ENCODE peak calls at places on chromosomes 2 and 18, in ten cellular contexts. One of them, this sample, is unnamed.

GRCh38 chr2:109269956-109270757 is 141.2 kb downstream of the SH3RF3 start:
- DNase-seq in left ventricle myocardium inferior: no peak
- DNase-seq in HL-60: no peak
- DNase-seq in mammary epithelial cell: no peak
- DNase-seq in fibroblast of lung: no peak
- DNase-seq in heart left ventricle: no peak
- DNase-seq in kidney epithelial cell: peak; percentile 44
- DNase-seq in cardiac muscle cell: no peak
- DNase-seq in astrocyte of the spinal cord: no peak
- DNase-seq in fibroblast of pulmonary artery: no peak
- DNase-seq in this sample: no peak

GRCh38 chr2:98870516-98871158 is 65.4 kb downstream of the CRACDL start:
- DNase-seq in kidney epithelial cell: no peak
- DNase-seq in left ventricle myocardium inferior: no peak
- DNase-seq in mammary epithelial cell: no peak
- DNase-seq in cardiac muscle cell: no peak
- DNase-seq in fibroblast of lung: no peak
- DNase-seq in heart left ventricle: no peak
- DNase-seq in astrocyte of the spinal cord: no peak
- DNase-seq in fibroblast of pulmonary artery: no peak
- DNase-seq in HL-60: no peak
- DNase-seq in this sample: no peak

GRCh38 chr2:46990231-46990588 is 74.6 kb upstream of the MCFD2 start:
- DNase-seq in heart left ventricle: no peak
- DNase-seq in fibroblast of pulmonary artery: no peak
- DNase-seq in cardiac muscle cell: no peak
- DNase-seq in HL-60: no peak
- DNase-seq in left ventricle myocardium inferior: no peak
- DNase-seq in mammary epithelial cell: no peak
- DNase-seq in kidney epithelial cell: no peak
- DNase-seq in astrocyte of the spinal cord: no peak
- DNase-seq in fibroblast of lung: no peak
- DNase-seq in this sample: no peak

GRCh38 chr2:95049088-95049955 is 23.8 kb downstream of the MAL start:
- DNase-seq in HL-60: no peak
- DNase-seq in fibroblast of pulmonary artery: no peak
- DNase-seq in mammary epithelial cell: no peak
- DNase-seq in astrocyte of the spinal cord: no peak
- DNase-seq in heart left ventricle: no peak
- DNase-seq in left ventricle myocardium inferior: no peak
- DNase-seq in fibroblast of lung: no peak
- DNase-seq in kidney epithelial cell: no peak
- DNase-seq in cardiac muscle cell: no peak
- DNase-seq in this sample: no peak

GRCh38 chr2:68429311-68429826 is 37.7 kb downstream of the FBXO48 start:
- DNase-seq in HL-60: no peak
- DNase-seq in heart left ventricle: no peak
- DNase-seq in fibroblast of pulmonary artery: peak; percentile 27
- DNase-seq in cardiac muscle cell: no peak
- DNase-seq in mammary epithelial cell: no peak
- DNase-seq in astrocyte of the spinal cord: no peak
- DNase-seq in kidney epithelial cell: no peak
- DNase-seq in fibroblast of lung: peak; percentile 36
- DNase-seq in left ventricle myocardium inferior: no peak
- DNase-seq in this sample: no peak

GRCh38 chr2:72605836-72606442 is 219.9 kb downstream of the EXOC6B start:
- DNase-seq in left ventricle myocardium inferior: no peak
- DNase-seq in HL-60: no peak
- DNase-seq in fibroblast of pulmonary artery: peak; percentile 48
- DNase-seq in fibroblast of lung: peak; percentile 47
- DNase-seq in heart left ventricle: no peak
- DNase-seq in astrocyte of the spinal cord: peak; percentile 25
- DNase-seq in cardiac muscle cell: peak; percentile 12
- DNase-seq in mammary epithelial cell: no peak
- DNase-seq in kidney epithelial cell: no peak
- DNase-seq in this sample: no peak

GRCh38 chr2:203532957-203533695 is 2.0 kb downstream of the RAPH1 start:
- DNase-seq in fibroblast of lung: peak; percentile 47
- DNase-seq in left ventricle myocardium inferior: no peak
- DNase-seq in HL-60: no peak
- DNase-seq in kidney epithelial cell: no peak
- DNase-seq in mammary epithelial cell: peak; percentile 17
- DNase-seq in heart left ventricle: peak; percentile 42
- DNase-seq in astrocyte of the spinal cord: peak; percentile 62
- DNase-seq in fibroblast of pulmonary artery: peak; percentile 74
- DNase-seq in cardiac muscle cell: peak; percentile 9
- DNase-seq in this sample: peak; percentile 16

GRCh38 chr2:220034356-220035121 is 407.1 kb downstream of the SLC4A3 start:
- DNase-seq in heart left ventricle: no peak
- DNase-seq in fibroblast of pulmonary artery: peak; percentile 67
- DNase-seq in cardiac muscle cell: no peak
- DNase-seq in kidney epithelial cell: peak; percentile 49
- DNase-seq in astrocyte of the spinal cord: peak; percentile 60
- DNase-seq in mammary epithelial cell: peak; percentile 37
- DNase-seq in HL-60: no peak
- DNase-seq in left ventricle myocardium inferior: no peak
- DNase-seq in fibroblast of lung: peak; percentile 32
- DNase-seq in this sample: no peak

GRCh38 chr2:208406474-208407451 is at the start of gene PTH2R:
- DNase-seq in astrocyte of the spinal cord: no peak
- DNase-seq in fibroblast of lung: peak; percentile 5
- DNase-seq in left ventricle myocardium inferior: no peak
- DNase-seq in mammary epithelial cell: no peak
- DNase-seq in HL-60: no peak
- DNase-seq in kidney epithelial cell: no peak
- DNase-seq in fibroblast of pulmonary artery: no peak
- DNase-seq in heart left ventricle: no peak
- DNase-seq in cardiac muscle cell: peak; percentile 66
- DNase-seq in this sample: no peak

GRCh38 chr18:30675072-30675471 is 367.5 kb downstream of the DSC3 start:
- DNase-seq in cardiac muscle cell: no peak
- DNase-seq in left ventricle myocardium inferior: no peak
- DNase-seq in astrocyte of the spinal cord: no peak
- DNase-seq in HL-60: no peak
- DNase-seq in fibroblast of pulmonary artery: no peak
- DNase-seq in heart left ventricle: no peak
- DNase-seq in kidney epithelial cell: no peak
- DNase-seq in mammary epithelial cell: no peak
- DNase-seq in fibroblast of lung: no peak
- DNase-seq in this sample: no peak

GRCh38 chr2:170362313-170362795 is 184.4 kb downstream of the MYO3B start:
- DNase-seq in fibroblast of pulmonary artery: no peak
- DNase-seq in kidney epithelial cell: no peak
- DNase-seq in heart left ventricle: no peak
- DNase-seq in mammary epithelial cell: no peak
- DNase-seq in HL-60: no peak
- DNase-seq in cardiac muscle cell: no peak
- DNase-seq in astrocyte of the spinal cord: no peak
- DNase-seq in fibroblast of lung: no peak
- DNase-seq in left ventricle myocardium inferior: no peak
- DNase-seq in this sample: no peak

GRCh38 chr18:79951545-79952456 is at the start of gene SLC66A2:
- DNase-seq in cardiac muscle cell: peak; percentile 91
- DNase-seq in mammary epithelial cell: peak; percentile 83
- DNase-seq in HL-60: peak; percentile 94
- DNase-seq in kidney epithelial cell: peak; percentile 26
- DNase-seq in heart left ventricle: peak; percentile 94
- DNase-seq in fibroblast of pulmonary artery: peak; percentile 87
- DNase-seq in fibroblast of lung: peak; percentile 81
- DNase-seq in left ventricle myocardium inferior: peak; percentile 94
- DNase-seq in astrocyte of the spinal cord: peak; percentile 83
- DNase-seq in this sample: peak; percentile 40
- TF ChIP-seq CTCF in cardiac muscle cell: peak; percentile 5
- TF ChIP-seq CTCF in mammary epithelial cell: no peak
- TF ChIP-seq CTCF in HL-60: no peak
- TF ChIP-seq CTCF in kidney epithelial cell: no peak
- TF ChIP-seq CTCF in heart left ventricle: no peak
- TF ChIP-seq CTCF in fibroblast of pulmonary artery: no peak
- TF ChIP-seq CTCF in fibroblast of lung: no peak
- TF ChIP-seq CTCF in left ventricle myocardium inferior: peak; percentile 13
- TF ChIP-seq CTCF in astrocyte of the spinal cord: no peak
- TF ChIP-seq CTCF in this sample: peak; percentile 4

GRCh38 chr2:126449677-126450076 is 206.3 kb upstream of the GYPC start:
- DNase-seq in left ventricle myocardium inferior: no peak
- DNase-seq in heart left ventricle: no peak
- DNase-seq in fibroblast of pulmonary artery: no peak
- DNase-seq in mammary epithelial cell: no peak
- DNase-seq in fibroblast of lung: no peak
- DNase-seq in HL-60: no peak
- DNase-seq in astrocyte of the spinal cord: no peak
- DNase-seq in kidney epithelial cell: no peak
- DNase-seq in cardiac muscle cell: no peak
- DNase-seq in this sample: no peak

GRCh38 chr2:126446106-126446695 is 209.8 kb upstream of the GYPC start:
- DNase-seq in kidney epithelial cell: no peak
- DNase-seq in cardiac muscle cell: no peak
- DNase-seq in HL-60: no peak
- DNase-seq in fibroblast of lung: no peak
- DNase-seq in astrocyte of the spinal cord: no peak
- DNase-seq in heart left ventricle: no peak
- DNase-seq in left ventricle myocardium inferior: no peak
- DNase-seq in fibroblast of pulmonary artery: no peak
- DNase-seq in mammary epithelial cell: no peak
- DNase-seq in this sample: no peak

GRCh38 chr2:126444511-126444910 is 211.4 kb upstream of the GYPC start:
- DNase-seq in kidney epithelial cell: no peak
- DNase-seq in astrocyte of the spinal cord: no peak
- DNase-seq in HL-60: no peak
- DNase-seq in fibroblast of pulmonary artery: no peak
- DNase-seq in fibroblast of lung: no peak
- DNase-seq in cardiac muscle cell: no peak
- DNase-seq in mammary epithelial cell: no peak
- DNase-seq in heart left ventricle: no peak
- DNase-seq in left ventricle myocardium inferior: no peak
- DNase-seq in this sample: no peak

GRCh38 chr2:126448611-126449010 is 207.3 kb upstream of the GYPC start:
- DNase-seq in kidney epithelial cell: no peak
- DNase-seq in left ventricle myocardium inferior: no peak
- DNase-seq in mammary epithelial cell: no peak
- DNase-seq in fibroblast of lung: no peak
- DNase-seq in cardiac muscle cell: no peak
- DNase-seq in astrocyte of the spinal cord: no peak
- DNase-seq in HL-60: no peak
- DNase-seq in fibroblast of pulmonary artery: no peak
- DNase-seq in heart left ventricle: no peak
- DNase-seq in this sample: no peak
- H3K4me3 ChIP-seq in kidney epithelial cell: no peak overlapping the region
- H3K4me3 ChIP-seq in left ventricle myocardium inferior: no peak overlapping the region
- H3K4me3 ChIP-seq in mammary epithelial cell: no peak overlapping the region
- H3K4me3 ChIP-seq in fibroblast of lung: no peak overlapping the region
- H3K4me3 ChIP-seq in cardiac muscle cell: no peak overlapping the region
- H3K4me3 ChIP-seq in astrocyte of the spinal cord: no peak overlapping the region
- H3K4me3 ChIP-seq in HL-60: no peak overlapping the region
- H3K4me3 ChIP-seq in fibroblast of pulmonary artery: no peak overlapping the region
- H3K4me3 ChIP-seq in heart left ventricle: no peak overlapping the region
- H3K4me3 ChIP-seq in this sample: no peak overlapping the region

DNA sequence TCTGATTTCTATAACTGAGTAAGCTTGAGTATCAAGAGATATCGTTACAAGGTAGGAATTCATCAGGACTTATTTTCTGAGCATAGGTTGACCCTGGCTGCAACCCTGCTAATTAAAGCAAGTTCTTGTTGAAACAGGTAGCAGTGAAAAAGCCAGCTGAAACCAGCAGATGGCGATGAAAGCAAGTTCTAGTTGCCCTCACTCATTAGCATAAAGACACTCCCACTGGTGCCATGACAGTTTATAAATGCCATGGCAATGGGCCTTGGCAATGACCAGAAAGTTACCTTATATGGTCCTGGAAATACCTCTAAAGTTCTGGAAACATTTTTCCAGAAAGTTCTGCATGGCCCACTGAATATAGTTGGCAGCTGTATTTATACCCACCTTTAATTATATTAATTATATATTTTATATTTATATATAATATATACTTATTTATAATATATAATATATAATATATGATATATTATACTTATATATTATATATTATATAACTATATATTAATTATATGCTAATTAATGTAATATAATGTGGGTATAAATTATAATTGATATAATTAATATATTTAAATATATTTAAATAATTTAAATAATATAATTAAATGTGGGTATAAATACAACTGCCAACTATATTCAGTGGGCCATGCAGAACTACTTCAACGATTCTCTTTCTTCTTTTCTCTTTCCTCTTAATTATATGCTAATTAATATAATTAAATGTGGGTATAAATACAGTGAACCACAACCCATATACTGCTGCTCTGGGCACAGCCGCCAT is 188.0 kb downstream of the CDH7 start:
- DNase-seq in heart left ventricle: no peak
- DNase-seq in cardiac muscle cell: peak; percentile 32
- DNase-seq in left ventricle myocardium inferior: no peak
- DNase-seq in fibroblast of pulmonary artery: peak; percentile 16
- DNase-seq in fibroblast of lung: peak; percentile 31
- DNase-seq in mammary epithelial cell: no peak
- DNase-seq in astrocyte of the spinal cord: peak; percentile 31
- DNase-seq in HL-60: peak; percentile 61
- DNase-seq in kidney epithelial cell: no peak
- DNase-seq in this sample: peak; percentile 19
- TF ChIP-seq CTCF in heart left ventricle: no peak
- TF ChIP-seq CTCF in cardiac muscle cell: peak; percentile 10
- TF ChIP-seq CTCF in left ventricle myocardium inferior: peak; percentile 15
- TF ChIP-seq CTCF in fibroblast of pulmonary artery: peak; percentile 12
- TF ChIP-seq CTCF in fibroblast of lung: no peak
- TF ChIP-seq CTCF in mammary epithelial cell: peak; percentile 40
- TF ChIP-seq CTCF in astrocyte of the spinal cord: peak; percentile 44
- TF ChIP-seq CTCF in HL-60: peak; percentile 33
- TF ChIP-seq CTCF in kidney epithelial cell: peak; percentile 42
- TF ChIP-seq CTCF in this sample: peak; percentile 45

GRCh38 chr2:29314816-29315571 is 199.8 kb downstream of the CLIP4 start:
- DNase-seq in left ventricle myocardium inferior: no peak
- DNase-seq in cardiac muscle cell: peak; percentile 48
- DNase-seq in astrocyte of the spinal cord: peak; percentile 43
- DNase-seq in kidney epithelial cell: no peak
- DNase-seq in fibroblast of pulmonary artery: no peak
- DNase-seq in fibroblast of lung: no peak
- DNase-seq in HL-60: peak; percentile 37
- DNase-seq in heart left ventricle: no peak
- DNase-seq in mammary epithelial cell: no peak
- DNase-seq in this sample: peak; percentile 32
- H3K4me3 ChIP-seq in left ventricle myocardium inferior: no peak overlapping the region
- H3K4me3 ChIP-seq in cardiac muscle cell: no peak overlapping the region
- H3K4me3 ChIP-seq in astrocyte of the spinal cord: no peak overlapping the region
- H3K4me3 ChIP-seq in kidney epithelial cell: no peak overlapping the region
- H3K4me3 ChIP-seq in fibroblast of pulmonary artery: no peak overlapping the region
- H3K4me3 ChIP-seq in fibroblast of lung: no peak overlapping the region
- H3K4me3 ChIP-seq in HL-60: peak overlapping the region; percentile 7
- H3K4me3 ChIP-seq in heart left ventricle: no peak overlapping the region
- H3K4me3 ChIP-seq in mammary epithelial cell: no peak overlapping the region
- H3K4me3 ChIP-seq in this sample: peak overlapping the region; percentile 16

DNA sequence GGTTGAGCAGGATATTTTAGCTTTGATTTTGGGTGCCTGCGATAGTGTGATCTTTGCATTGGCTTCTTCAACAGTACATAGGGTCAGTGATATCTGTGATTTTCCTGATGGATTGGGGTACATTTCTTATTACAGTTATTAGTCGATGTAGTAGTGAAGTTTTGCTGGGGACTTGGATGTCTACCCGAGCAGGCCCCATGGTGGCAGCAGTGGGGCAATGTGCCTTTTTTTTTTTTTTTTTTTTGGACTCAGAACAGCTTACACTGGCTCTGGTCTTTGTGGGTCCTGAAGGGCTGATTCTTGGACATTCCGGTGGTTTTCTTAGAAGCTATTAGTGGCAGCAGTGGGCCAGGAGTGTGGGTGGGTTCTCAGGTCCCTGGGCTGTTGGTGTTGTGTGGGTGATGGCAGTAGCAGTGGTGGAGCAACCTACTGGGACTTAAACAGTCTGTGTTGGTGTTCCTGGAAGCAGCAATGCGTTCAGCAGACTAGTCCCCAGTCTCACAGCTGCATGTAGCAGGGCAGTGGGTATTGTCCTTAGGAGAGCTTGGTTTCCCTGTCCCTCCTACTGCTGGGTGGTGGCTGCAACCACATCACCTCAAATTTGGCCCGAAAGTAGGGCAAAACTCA is 53.7 kb upstream of the SLC4A10 start:
- DNase-seq in HL-60: no peak
- DNase-seq in kidney epithelial cell: no peak
- DNase-seq in heart left ventricle: no peak
- DNase-seq in left ventricle myocardium inferior: no peak
- DNase-seq in cardiac muscle cell: no peak
- DNase-seq in fibroblast of pulmonary artery: no peak
- DNase-seq in astrocyte of the spinal cord: no peak
- DNase-seq in mammary epithelial cell: no peak
- DNase-seq in fibroblast of lung: no peak
- DNase-seq in this sample: no peak
- TF ChIP-seq CTCF in HL-60: no peak
- TF ChIP-seq CTCF in kidney epithelial cell: no peak
- TF ChIP-seq CTCF in heart left ventricle: no peak
- TF ChIP-seq CTCF in left ventricle myocardium inferior: no peak
- TF ChIP-seq CTCF in cardiac muscle cell: no peak
- TF ChIP-seq CTCF in fibroblast of pulmonary artery: no peak
- TF ChIP-seq CTCF in astrocyte of the spinal cord: no peak
- TF ChIP-seq CTCF in mammary epithelial cell: peak; percentile 12
- TF ChIP-seq CTCF in fibroblast of lung: no peak
- TF ChIP-seq CTCF in this sample: no peak

This sample was measured in astrocyte of the cerebellum.